ENCODE peak calls at places on chromosomes 1 and 21, in eight cellular contexts. E, S, X, U, V, F, A and L are unnamed samples.

GRCh38 chr1:92482665-92483441 is 3.9 kb downstream of the GFI1 start:
- DNase-seq in E (no peak), S (no peak), X (no peak), U (no peak), V (peak), F (no peak), A (no peak), L (peak)

GRCh38 chr1:41152622-41153044 is 89.5 kb downstream of the SCMH1 start:
- DNase-seq in E (no peak), S (no peak), X (peak), U (peak), V (no peak), F (no peak), A (peak), L (no peak)

GRCh38 chr1:182850319-182850718 is 11.2 kb downstream of the DHX9 start:
- DNase-seq in E (no peak), S (no peak), X (no peak), U (no peak), V (no peak), F (no peak), A (no peak), L (no peak)

GRCh38 chr21:43290529-43291346 is 121.9 kb downstream of the CRYAA start:
- DNase-seq in E (no peak), S (no peak), X (no peak), U (no peak), V (no peak), F (no peak), A (no peak), L (no peak)

GRCh38 chr1:231583376-231583775 is 43.2 kb upstream of the DISC1 start:
- DNase-seq in E (no peak), S (no peak), X (no peak), U (no peak), V (no peak), F (no peak), A (no peak), L (no peak)

GRCh38 chr1:226699166-226699565 is 39.9 kb downstream of the ITPKB start:
- DNase-seq in E (no peak), S (no peak), X (no peak), U (no peak), V (no peak), F (no peak), A (no peak), L (no peak)

GRCh38 chr21:45615145-45615711 is 28.3 kb upstream of the PCBP3 start:
- DNase-seq in E (peak), S (no peak), X (no peak), U (no peak), V (peak), F (no peak), A (no peak), L (no peak)

GRCh38 chr1:209881271-209882018 is 53.7 kb downstream of the UTP25 start:
- DNase-seq in E (no peak), S (no peak), X (no peak), U (no peak), V (no peak), F (no peak), A (no peak), L (no peak)

GRCh38 chr1:199776768-199777497 is 250.6 kb upstream of the NR5A2 start:
- DNase-seq in E (no peak), S (no peak), X (no peak), U (no peak), V (no peak), F (no peak), A (no peak), L (no peak)

GRCh38 chr1:200029624-200030074 is 2.1 kb downstream of the NR5A2 start:
- DNase-seq in E (no peak), S (no peak), X (no peak), U (no peak), V (no peak), F (no peak), A (no peak), L (peak)